ENCODE peak calls at places on chromosomes 1 and 21, in ten cellular contexts. W is HCT116, V is ovary, G is adrenal gland, E is NB4, D is H1, H is H54, Z is IMR-90, F is stomach, N is tibial nerve. Q is an unnamed sample.

GRCh38 chr1:54016343-54017282 is 1.4 kb downstream of the LDLRAD1 start:
- DNase-seq in W (peak), V (no peak), G (peak), E (peak), D (no peak), H (peak), Z (peak), F (peak), N (no peak), Q (no peak)

GRCh38 chr1:162701286-162701685 is 69.0 kb downstream of the DDR2 start:
- DNase-seq in W (no peak), V (no peak), G (no peak), E (no peak), D (no peak), H (no peak), Z (no peak), F (no peak), N (no peak), Q (no peak)

GRCh38 chr21:21003701-21004100 is 5.5 kb downstream of the NCAM2 start:
- DNase-seq in W (peak), V (no peak), G (no peak), E (peak), D (no peak), H (no peak), Z (peak), F (no peak), N (no peak), Q (no peak)

GRCh38 chr21:44897326-44898010 is 23.2 kb downstream of the ITGB2 start:
- DNase-seq in W (no peak), V (no peak), G (no peak), E (peak), D (no peak), H (no peak), Z (no peak), F (peak), N (no peak), Q (no peak)

GRCh38 chr1:94646151-94646643 is 104.6 kb upstream of the F3 start:
- DNase-seq in W (no peak), V (no peak), G (no peak), E (no peak), D (no peak), H (peak), Z (peak), F (no peak), N (no peak), Q (no peak)

GRCh38 chr21:44520326-44521300 is 19.4 kb downstream of the KRTAP10-1 start:
- DNase-seq in W (no peak), V (no peak), G (peak), E (no peak), D (no peak), H (no peak), Z (no peak), F (no peak), N (no peak), Q (no peak)

GRCh38 chr1:216596298-216596947 is 126.8 kb downstream of the ESRRG start:
- DNase-seq in W (no peak), V (no peak), G (no peak), E (no peak), D (no peak), H (no peak), Z (peak), F (no peak), N (no peak), Q (no peak)

GRCh38 chr1:42168798-42169197 is 4.3 kb upstream of the GUCA2A start:
- DNase-seq in W (no peak), V (no peak), G (no peak), E (no peak), D (no peak), H (no peak), Z (no peak), F (no peak), N (no peak), Q (no peak)

GRCh38 chr1:173195596-173196088 is 11.5 kb downstream of the TNFSF4 start:
- DNase-seq in W (no peak), V (no peak), G (no peak), E (no peak), D (no peak), H (no peak), Z (no peak), F (no peak), N (no peak), Q (no peak)

GRCh38 chr1:23533288-23534130 is 2.5 kb upstream of the E2F2 start:
- DNase-seq in W (no peak), V (no peak), G (no peak), E (peak), D (no peak), H (no peak), Z (no peak), F (no peak), N (no peak), Q (no peak)

GRCh38 chr1:54987830-54988705 is 7.6 kb downstream of the TMEM61 start:
- DNase-seq in W (no peak), V (no peak), G (no peak), E (no peak), D (no peak), H (no peak), Z (peak), F (no peak), N (no peak), Q (no peak)

GRCh38 chr1:54671985-54672608 is 30.5 kb downstream of the MROH7 start:
- DNase-seq in W (peak), V (no peak), G (peak), E (peak), D (peak), H (peak), Z (peak), F (peak), N (no peak), Q (peak)

GRCh38 chr21:41480086-41480690 is 27.8 kb downstream of the TMPRSS2 start:
- DNase-seq in W (no peak), V (no peak), G (no peak), E (no peak), D (no peak), H (no peak), Z (no peak), F (peak), N (no peak), Q (no peak)

GRCh38 chr1:241105118-241105517 is 251.9 kb downstream of the RGS7 start:
- DNase-seq in W (no peak), V (no peak), G (no peak), E (no peak), D (no peak), H (no peak), Z (no peak), F (no peak), N (no peak), Q (no peak)

GRCh38 chr1:8020032-8020431 is 6.1 kb downstream of the ERRFI1 start:
- DNase-seq in W (no peak), V (no peak), G (no peak), E (peak), D (no peak), H (no peak), Z (peak), F (no peak), N (no peak), Q (no peak)

GRCh38 chr1:42518894-42519293 is 55.8 kb downstream of the CCDC30 start:
- DNase-seq in W (no peak), V (no peak), G (no peak), E (no peak), D (no peak), H (no peak), Z (no peak), F (no peak), N (no peak), Q (no peak)

GRCh38 chr1:14516974-14517812 is 81.3 kb upstream of the KAZN start:
- DNase-seq in W (no peak), V (peak), G (peak), E (no peak), D (no peak), H (peak), Z (peak), F (no peak), N (no peak), Q (no peak)

GRCh38 chr1:23559985-23560755 is 869 bp upstream of the ID3 start:
- DNase-seq in W (no peak), V (no peak), G (no peak), E (no peak), D (no peak), H (no peak), Z (peak), F (no peak), N (no peak), Q (no peak)

GRCh38 chr1:155872527-155872926 is 13.2 kb downstream of the SYT11 start:
- DNase-seq in W (no peak), V (no peak), G (no peak), E (no peak), D (no peak), H (no peak), Z (no peak), F (no peak), N (no peak), Q (no peak)

GRCh38 chr1:219587817-219588561 is 24.9 kb downstream of the ZC3H11B start:
- DNase-seq in W (no peak), V (no peak), G (no peak), E (peak), D (no peak), H (no peak), Z (peak), F (no peak), N (no peak), Q (no peak)

GRCh38 chr1:205600085-205600484 is 31.7 kb downstream of the ELK4 start:
- DNase-seq in W (no peak), V (no peak), G (no peak), E (no peak), D (no peak), H (peak), Z (peak), F (no peak), N (no peak), Q (no peak)

GRCh38 chr1:156108664-156109241 is 5.8 kb upstream of the LMNA start:
- DNase-seq in W (no peak), V (no peak), G (no peak), E (no peak), D (no peak), H (no peak), Z (no peak), F (no peak), N (no peak), Q (no peak)

GRCh38 chr1:219876798-219877209 is 51.6 kb downstream of the SLC30A10 start:
- DNase-seq in W (peak), V (no peak), G (no peak), E (peak), D (no peak), H (no peak), Z (no peak), F (no peak), N (no peak), Q (no peak)

GRCh38 chr1:6923955-6924890 is 139.0 kb downstream of the CAMTA1 start:
- DNase-seq in W (no peak), V (no peak), G (no peak), E (no peak), D (no peak), H (no peak), Z (no peak), F (no peak), N (no peak), Q (no peak)

GRCh38 chr1:37473431-37474050 is 839 bp upstream of the ZC3H12A start:
- DNase-seq in W (no peak), V (no peak), G (peak), E (no peak), D (no peak), H (no peak), Z (no peak), F (no peak), N (no peak), Q (no peak)

GRCh38 chr1:119646521-119647227 is 1.4 kb downstream of the ZNF697 start:
- DNase-seq in W (no peak), V (no peak), G (no peak), E (peak), D (no peak), H (no peak), Z (peak), F (no peak), N (no peak), Q (no peak)

GRCh38 chr1:189659731-189660130 is 817.9 kb downstream of the BRINP3 start:
- DNase-seq in W (no peak), V (no peak), G (no peak), E (no peak), D (no peak), H (no peak), Z (no peak), F (no peak), N (no peak), Q (no peak)

GRCh38 chr21:36980280-36981048 is 14.0 kb upstream of the HLCS start:
- DNase-seq in W (no peak), V (peak), G (peak), E (no peak), D (no peak), H (no peak), Z (no peak), F (peak), N (no peak), Q (no peak)

GRCh38 chr1:107228704-107229103 is 87.9 kb downstream of the NTNG1 start:
- DNase-seq in W (no peak), V (no peak), G (no peak), E (no peak), D (no peak), H (peak), Z (peak), F (no peak), N (no peak), Q (no peak)

GRCh38 chr1:86704972-86705632 is 726 bp downstream of the SH3GLB1 start:
- DNase-seq in W (peak), V (peak), G (peak), E (peak), D (peak), H (peak), Z (peak), F (peak), N (peak), Q (peak)

GRCh38 chr1:234899041-234899787 is 229.4 kb downstream of the TOMM20 start:
- DNase-seq in W (no peak), V (no peak), G (peak), E (no peak), D (no peak), H (no peak), Z (peak), F (peak), N (no peak), Q (no peak)
- TF ChIP-seq POLR2A in W (no peak), V (no peak), G (peak), E (no peak), D (no peak), H (no peak), Z (no peak), F (no peak), N (no peak), Q (no peak)

GRCh38 chr1:158180741-158181576 is at the start of gene CD1D:
- DNase-seq in W (no peak), V (no peak), G (peak), E (peak), D (peak), H (no peak), Z (no peak), F (no peak), N (no peak), Q (peak)
- TF ChIP-seq POLR2A in W (no peak), V (no peak), G (no peak), E (no peak), D (peak), H (no peak), Z (no peak), F (no peak), N (no peak), Q (no peak)

GRCh38 chr1:27727126-27727525 is 1.4 kb downstream of the FAM76A start:
- DNase-seq in W (no peak), V (no peak), G (no peak), E (peak), D (no peak), H (no peak), Z (peak), F (no peak), N (no peak), Q (no peak)

GRCh38 chr1:27724961-27725373 is 794 bp upstream of the FAM76A start:
- DNase-seq in W (no peak), V (peak), G (peak), E (peak), D (peak), H (no peak), Z (no peak), F (peak), N (peak), Q (no peak)

GRCh38 chr1:27726173-27726793 is 522 bp downstream of the FAM76A start:
- DNase-seq in W (peak), V (peak), G (peak), E (peak), D (no peak), H (peak), Z (peak), F (peak), N (peak), Q (peak)

GRCh38 chr1:27725374-27726172 is at the start of gene FAM76A:
- DNase-seq in W (peak), V (peak), G (peak), E (peak), D (peak), H (peak), Z (peak), F (peak), N (peak), Q (peak)
- TF ChIP-seq POLR2A in W (no peak), V (peak), G (peak), E (peak), D (peak), H (peak), Z (peak), F (no peak), N (peak), Q (peak)

GRCh38 chr1:77759090-77760028 is at the start of gene USP33:
- DNase-seq in W (peak), V (peak), G (peak), E (peak), D (peak), H (peak), Z (peak), F (peak), N (peak), Q (peak)
- TF ChIP-seq POLR2A in W (peak), V (peak), G (peak), E (peak), D (peak), H (peak), Z (no peak), F (peak), N (peak), Q (peak)

DNA sequence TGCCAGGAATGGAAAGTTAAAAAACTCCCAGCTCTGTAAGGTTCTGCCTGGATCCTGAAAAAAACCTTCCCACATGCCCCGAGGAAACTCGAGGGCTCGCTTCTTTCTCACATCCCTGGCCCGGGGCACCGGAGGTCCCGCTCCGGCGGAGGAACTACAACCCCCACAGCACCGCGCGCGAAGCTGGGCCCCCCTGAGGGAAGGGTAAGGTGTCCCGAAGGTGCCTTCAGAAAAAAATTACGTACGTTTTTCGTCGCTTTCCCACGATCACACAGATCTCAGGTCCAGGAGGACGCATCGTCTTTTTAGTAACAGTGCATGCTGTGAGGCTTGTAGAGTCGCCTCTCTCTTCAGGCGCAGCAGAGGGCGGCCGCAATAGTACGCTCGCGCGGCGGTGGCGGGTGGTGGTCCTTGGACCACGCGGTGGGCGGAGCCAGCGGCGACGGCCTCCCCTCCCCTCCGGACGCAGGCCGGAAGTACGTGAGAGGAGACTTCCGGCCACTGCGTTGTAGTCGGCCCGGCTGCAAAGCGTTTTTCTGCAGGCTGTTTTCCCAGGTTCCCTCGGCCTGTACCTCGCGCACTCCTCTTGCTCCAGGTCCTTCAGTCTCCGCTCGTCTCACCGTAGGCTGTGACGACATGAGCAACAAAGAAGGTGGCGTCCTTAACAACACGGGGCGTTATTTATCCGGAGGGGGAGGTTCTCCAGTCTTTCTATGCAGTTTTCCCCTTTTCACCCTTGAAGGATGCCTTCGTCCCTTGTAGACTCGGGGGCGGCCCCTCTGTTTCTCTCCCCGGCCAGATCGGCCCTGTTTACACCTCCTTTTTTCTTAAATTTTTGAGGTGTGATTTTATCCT is at the start of gene TSNAX:
- DNase-seq in W (peak), V (peak), G (peak), E (peak), D (peak), H (peak), Z (peak), F (peak), N (peak), Q (peak)
- TF ChIP-seq POLR2A in W (peak), V (peak), G (peak), E (peak), D (peak), H (peak), Z (peak), F (peak), N (peak), Q (peak)

GRCh38 chr1:226943156-226943555 is 3.1 kb downstream of the COQ8A start:
- DNase-seq in W (no peak), V (no peak), G (no peak), E (no peak), D (no peak), H (no peak), Z (peak), F (no peak), N (no peak), Q (no peak)
- TF ChIP-seq POLR2A in W (no peak), V (no peak), G (no peak), E (no peak), D (no peak), H (no peak), Z (no peak), F (no peak), N (no peak), Q (no peak)

GRCh38 chr1:53014791-53015507 is 47.1 kb upstream of the PODN start:
- DNase-seq in W (peak), V (peak), G (peak), E (peak), D (peak), H (peak), Z (peak), F (peak), N (peak), Q (peak)
- TF ChIP-seq POLR2A in W (no peak), V (no peak), G (peak), E (peak), D (no peak), H (peak), Z (no peak), F (no peak), N (no peak), Q (peak)

DNA sequence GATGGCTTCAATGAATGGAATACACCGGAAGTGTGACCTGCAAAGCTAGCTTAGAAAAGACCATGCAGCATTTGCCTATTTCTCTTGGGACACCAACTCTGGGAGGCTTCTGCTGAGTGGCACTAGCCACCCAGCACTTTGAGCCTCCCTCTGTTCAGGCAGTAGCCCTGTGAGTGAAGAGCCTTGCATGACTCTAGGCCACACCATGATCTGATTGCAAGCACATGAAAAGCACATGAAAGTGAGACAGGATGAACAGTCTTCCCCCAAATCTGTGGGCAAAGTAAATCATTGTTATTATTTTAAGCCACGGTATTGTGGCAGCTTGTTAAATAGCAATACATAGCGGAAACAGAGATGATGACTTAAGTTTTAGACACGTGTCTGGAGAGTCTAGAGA is 2.8 kb downstream of the CD48 start:
- DNase-seq in W (no peak), V (no peak), G (no peak), E (peak), D (no peak), H (no peak), Z (no peak), F (no peak), N (no peak), Q (no peak)
- TF ChIP-seq POLR2A in W (no peak), V (no peak), G (no peak), E (no peak), D (no peak), H (no peak), Z (no peak), F (no peak), N (no peak), Q (peak)

DNA sequence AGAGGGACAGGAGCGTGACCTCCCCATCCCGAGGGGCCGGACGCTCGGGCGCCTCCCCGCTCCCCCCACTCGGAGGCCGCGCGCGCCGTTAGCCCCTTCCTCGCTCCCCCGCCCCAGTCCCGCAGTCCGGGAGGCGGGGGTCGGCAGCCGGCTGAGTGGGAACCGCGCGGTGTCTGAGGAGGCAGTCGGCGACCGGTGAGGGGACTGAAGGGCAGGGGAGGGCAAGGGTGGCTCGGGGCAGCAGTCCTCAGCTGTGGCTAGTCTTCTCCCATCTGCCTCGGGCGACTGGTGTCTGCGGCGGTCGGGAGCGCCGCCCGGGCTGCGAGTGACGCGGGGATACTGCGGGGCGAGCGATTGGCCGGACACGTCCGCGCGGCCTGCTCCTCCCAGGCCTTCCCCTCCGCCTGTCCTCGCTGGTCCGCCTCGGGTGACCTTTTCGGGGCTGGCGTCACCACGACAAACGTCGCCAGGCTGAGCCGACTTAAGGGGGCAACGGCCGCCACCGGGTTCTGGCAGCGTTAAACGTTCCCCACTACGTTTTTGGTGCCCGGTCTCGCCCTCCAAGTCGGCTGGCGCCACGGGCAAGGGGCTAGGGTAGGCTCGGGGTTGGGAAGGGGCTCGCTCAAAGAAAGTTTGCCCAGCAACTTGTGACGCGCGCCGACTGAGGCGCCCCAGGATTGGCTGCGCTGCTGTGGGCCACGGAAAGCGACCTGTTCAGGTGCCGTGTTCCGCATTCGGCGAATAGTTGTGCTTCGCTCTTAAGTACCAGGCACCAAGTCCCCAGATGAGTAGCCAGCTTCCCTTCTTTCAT is 538 bp downstream of the ZNF672 start:
- DNase-seq in W (peak), V (peak), G (peak), E (peak), D (peak), H (peak), Z (peak), F (peak), N (peak), Q (peak)
- TF ChIP-seq POLR2A in W (no peak), V (peak), G (peak), E (peak), D (peak), H (peak), Z (peak), F (peak), N (peak), Q (peak)

Q was measured in GM12891.